ENCODE peak calls at places on chromosomes 7 and 10, in four cellular contexts. T is Panc1, D is A673, E is IMR-90. K is an unnamed sample.

GRCh38 chr10:99984201-99984600 is 25.5 kb downstream of the DNMBP start:
- DNase-seq in T (no peak), D (peak; percentile 29), E (peak; percentile 68), K (no peak)

GRCh38 chr7:7817748-7818147 is 99.3 kb upstream of the RPA3 start:
- DNase-seq in T (no peak), D (no peak), E (no peak), K (no peak)

GRCh38 chr7:670501-671390 is 55.8 kb upstream of the DNAAF5 start:
- DNase-seq in T (no peak), D (no peak), E (no peak), K (no peak)

GRCh38 chr10:110642204-110642979 is 1.7 kb upstream of the RBM20 start:
- DNase-seq in T (no peak), D (no peak), E (no peak), K (no peak)

GRCh38 chr7:56086761-56087160 is 6.0 kb downstream of the PHKG1 start:
- DNase-seq in T (no peak), D (no peak), E (no peak), K (no peak)

GRCh38 chr7:102806613-102807012 is 57.8 kb downstream of the FAM185A start:
- DNase-seq in T (no peak), D (no peak), E (no peak), K (no peak)

GRCh38 chr10:123149568-123150228 is 1.8 kb downstream of the HMX2 start:
- DNase-seq in T (no peak), D (no peak), E (peak; percentile 42), K (no peak)

GRCh38 chr10:7333995-7334964 is 76.6 kb downstream of the SFMBT2 start:
- DNase-seq in T (no peak), D (no peak), E (peak; percentile 45), K (no peak)

GRCh38 chr10:132519382-132520146 is 18.0 kb upstream of the INPP5A start:
- DNase-seq in T (no peak), D (no peak), E (no peak), K (no peak)

GRCh38 chr7:24981544-24981951 is 1.6 kb upstream of the OSBPL3 start:
- DNase-seq in T (no peak), D (peak; percentile 75), E (peak; percentile 67), K (no peak)

GRCh38 chr10:106111241-106111640 is 1053.3 kb downstream of the SORCS1 start:
- DNase-seq in T (no peak), D (no peak), E (peak; percentile 1), K (no peak)

GRCh38 chr7:151607464-151607867 is 87.8 kb upstream of the RHEB start:
- DNase-seq in T (no peak), D (no peak), E (peak; percentile 51), K (no peak)

GRCh38 chr10:27041196-27041595 is 59.1 kb downstream of the ANKRD26 start:
- DNase-seq in T (no peak), D (no peak), E (peak; percentile 32), K (no peak)

GRCh38 chr10:43737003-43737402 is 88.3 kb upstream of the ZNF32 start:
- DNase-seq in T (no peak), D (no peak), E (no peak), K (no peak)

GRCh38 chr7:158655507-158655906 is 49.1 kb downstream of the NCAPG2 start:
- DNase-seq in T (no peak), D (no peak), E (no peak), K (no peak)

GRCh38 chr10:103198648-103199047 is 5.6 kb upstream of the NT5C2 start:
- DNase-seq in T (no peak), D (no peak), E (no peak), K (no peak)

GRCh38 chr7:152435384-152436278 is at the start of gene KMT2C:
- DNase-seq in T (no peak), D (peak; percentile 56), E (peak; percentile 43), K (no peak)

GRCh38 chr10:51683031-51683830 is 16.2 kb downstream of the CSTF2T start:
- DNase-seq in T (no peak), D (no peak), E (peak; percentile 35), K (no peak)

GRCh38 chr7:1709281-1709680 is 39.2 kb downstream of the ELFN1 start:
- DNase-seq in T (no peak), D (no peak), E (no peak), K (no peak)

GRCh38 chr10:101032637-101033201 is 1.7 kb downstream of the SFXN3 start:
- DNase-seq in T (no peak), D (peak; percentile 74), E (peak; percentile 91), K (peak; percentile 70)

GRCh38 chr10:94370501-94370900 is 7.8 kb upstream of the NOC3L start:
- DNase-seq in T (no peak), D (no peak), E (no peak), K (no peak)

GRCh38 chr7:20152057-20152456 is 65.1 kb downstream of the MACC1 start:
- DNase-seq in T (no peak), D (no peak), E (no peak), K (no peak)

GRCh38 chr10:51649064-51649463 is 50.3 kb downstream of the CSTF2T start:
- DNase-seq in T (no peak), D (no peak), E (peak; percentile 59), K (no peak)

GRCh38 chr10:51285586-51285985 is 211.3 kb downstream of the PRKG1 start:
- DNase-seq in T (no peak), D (no peak), E (no peak), K (no peak)

GRCh38 chr7:20330797-20331230 is at the start of gene ITGB8:
- DNase-seq in T (no peak), D (peak; percentile 44), E (no peak), K (no peak)

GRCh38 chr7:15832996-15833395 is 146.5 kb upstream of the MEOX2 start:
- DNase-seq in T (no peak), D (no peak), E (no peak), K (no peak)

GRCh38 chr7:149147730-149148653 is 739 bp downstream of the ZNF398 start:
- DNase-seq in T (no peak), D (peak; percentile 73), E (peak; percentile 51), K (no peak)

GRCh38 chr7:65907501-65908198 is 34.8 kb downstream of the VKORC1L1 start:
- DNase-seq in T (no peak), D (no peak), E (no peak), K (no peak)

GRCh38 chr7:117090820-117091219 is 137.5 kb downstream of the ST7 start:
- DNase-seq in T (no peak), D (no peak), E (no peak), K (no peak)

GRCh38 chr7:22723171-22723601 is 3.8 kb upstream of the IL6 start:
- DNase-seq in T (no peak), D (no peak), E (peak; percentile 47), K (no peak)

GRCh38 chr10:33731322-33731721 is 396.9 kb upstream of the NRP1 start:
- DNase-seq in T (no peak), D (no peak), E (no peak), K (no peak)

GRCh38 chr7:50267525-50268041 is 36.9 kb upstream of the IKZF1 start:
- DNase-seq in T (no peak), D (no peak), E (no peak), K (no peak)

GRCh38 chr7:45869426-45869825 is 3.5 kb downstream of the CCDC201 start:
- DNase-seq in T (no peak), D (no peak), E (peak; percentile 81), K (no peak)

GRCh38 chr10:80861882-80862281 is 324.2 kb downstream of the SH2D4B start:
- DNase-seq in T (no peak), D (no peak), E (no peak), K (no peak)

GRCh38 chr10:44370731-44371248 is 14.1 kb downstream of the CXCL12 start:
- DNase-seq in T (no peak), D (no peak), E (no peak), K (no peak)

GRCh38 chr10:52526251-52526823 is 212.3 kb downstream of the DKK1 start:
- DNase-seq in T (no peak), D (no peak), E (peak; percentile 72), K (no peak)

GRCh38 chr7:100966542-100967291 is 2.6 kb upstream of the MUC12 start:
- DNase-seq in T (no peak), D (no peak), E (no peak), K (no peak)

GRCh38 chr7:2525931-2526630 is 6.5 kb downstream of the LFNG start:
- DNase-seq in T (no peak), D (no peak), E (no peak), K (no peak)

GRCh38 chr10:69356187-69356586 is 60.5 kb downstream of the TACR2 start:
- DNase-seq in T (no peak), D (no peak), E (no peak), K (no peak)

GRCh38 chr10:21423338-21423737 is 102.1 kb downstream of the SKIDA1 start:
- DNase-seq in T (no peak), D (peak; percentile 85), E (no peak), K (no peak)
- H3K4me3 ChIP-seq in T (no peak overlapping the region), D (no peak overlapping the region), E (no peak overlapping the region), K (no peak overlapping the region)

DNA sequence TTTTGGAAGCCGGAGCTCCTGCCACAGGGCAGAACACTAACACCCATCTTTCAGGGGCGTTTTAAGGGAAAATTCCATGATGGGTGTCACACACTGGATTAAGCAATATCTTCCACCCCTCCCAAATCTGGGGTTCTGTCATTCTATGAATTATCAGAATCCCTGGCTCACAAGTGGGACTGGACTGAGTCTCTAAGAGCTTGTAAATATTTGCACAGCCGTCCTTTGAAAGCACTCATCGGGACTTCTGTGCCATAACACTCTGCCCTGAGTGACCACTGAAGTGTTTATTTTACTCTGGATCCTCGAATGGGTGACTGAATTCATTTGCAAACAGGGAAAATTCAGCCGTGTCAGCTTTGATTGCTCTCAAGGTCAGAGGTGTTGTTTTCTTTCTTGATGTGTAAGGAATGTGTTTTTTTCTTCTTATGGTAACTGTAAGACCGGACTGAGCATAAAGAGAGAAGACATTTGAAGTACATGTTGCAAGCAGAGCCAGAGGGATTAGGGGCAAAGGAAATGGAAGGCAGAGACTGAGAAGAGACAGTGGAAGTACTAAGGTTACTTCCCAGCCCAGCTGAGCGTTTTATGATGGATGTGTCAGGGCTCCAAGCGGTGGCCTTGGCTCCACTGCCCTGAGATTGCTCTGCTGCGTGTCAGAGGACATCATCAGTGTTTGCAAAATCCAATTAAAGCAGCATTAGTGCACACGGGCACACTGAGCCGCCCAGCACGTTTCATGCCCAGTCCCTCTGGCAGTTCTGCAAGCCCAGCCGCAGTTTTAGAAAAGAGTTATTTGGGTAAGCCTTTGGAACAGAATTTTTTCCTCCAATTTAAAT is 17.7 kb upstream of the GTPBP4 start:
- DNase-seq in T (no peak), D (no peak), E (no peak), K (no peak)
- TF ChIP-seq CTCF in T (no peak), D (no peak), E (no peak), K (no peak)

GRCh38 chr10:47026301-47027107 is 115.3 kb downstream of the PTPN20 start:
- DNase-seq in T (no peak), D (no peak), E (no peak), K (no peak)
- H3K36me3 ChIP-seq in T (no peaks in the 10 kb centered on the region), D (no peaks in the 10 kb centered on the region), E (no peaks in the 10 kb centered on the region), K (no peaks in the 10 kb centered on the region)

DNA sequence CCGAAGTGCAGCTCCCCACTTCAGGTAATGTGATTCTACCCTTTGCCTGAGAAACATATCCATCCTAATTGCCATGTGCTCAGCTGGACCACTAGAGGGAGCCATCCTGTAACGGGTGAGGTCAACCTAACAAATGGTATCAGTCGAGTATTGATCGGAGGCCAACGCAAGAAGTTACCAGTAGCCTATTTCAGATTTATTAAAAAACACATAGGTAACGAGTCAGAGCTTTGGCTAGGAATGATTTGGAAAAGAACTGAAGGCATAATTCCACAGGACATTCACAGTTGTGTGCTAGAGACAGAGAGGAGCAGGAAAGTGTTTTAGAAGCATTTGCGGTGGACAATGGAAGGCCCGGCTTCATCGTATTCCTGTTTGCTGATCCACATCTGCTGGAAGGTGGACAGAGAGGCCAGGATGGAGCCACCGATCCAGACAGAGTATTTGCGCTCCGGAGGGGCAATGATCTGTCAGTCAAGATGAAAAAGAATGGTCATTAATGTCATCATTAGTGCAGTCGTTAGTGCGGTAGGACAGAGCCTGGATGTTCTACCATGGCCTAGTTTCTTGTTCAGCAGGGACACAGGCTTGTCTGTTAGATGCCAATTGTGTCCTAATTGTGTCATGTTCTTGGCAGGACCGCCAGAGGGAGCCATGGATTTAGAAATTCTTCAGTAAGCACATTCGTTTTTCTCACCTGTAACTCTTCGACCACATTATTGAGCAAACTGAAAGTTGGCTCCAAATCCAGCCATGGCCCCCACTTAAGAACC is 17.5 kb downstream of the ACTA2 start:
- DNase-seq in T (peak; percentile 60), D (peak; percentile 86), E (peak; percentile 82), K (peak; percentile 45)
- H3K4me3 ChIP-seq in T (no peak overlapping the region), D (no peak overlapping the region), E (no peak overlapping the region), K (no peak overlapping the region)